ENCODE peak calls at places on chromosomes 3 and 15, in six cellular contexts. F is amygdala, Y is HT-29, O is PC-3, V is NCI-H1105 treated with DMSO at 0.1 percent for 48 hours, Z is NCI-H774. Q is an unnamed sample.

GRCh38 chr3:61714225-61714624 is 152.9 kb downstream of the PTPRG start:
- DNase-seq in F (no peak), Y (no peak), O (no peak), V (no peak), Z (no peak), Q (no peak)

GRCh38 chr3:151203053-151203420 is at the start of gene GPR171:
- DNase-seq in F (no peak), Y (no peak), O (no peak), V (no peak), Z (no peak), Q (no peak)

GRCh38 chr3:72137865-72138861 is 353.2 kb upstream of the PROK2 start:
- DNase-seq in F (no peak), Y (no peak), O (no peak), V (no peak), Z (no peak), Q (no peak)

GRCh38 chr15:57697588-57697987 is 8.9 kb upstream of the POLR2M start:
- DNase-seq in F (no peak), Y (no peak), O (no peak), V (no peak), Z (no peak), Q (no peak)

GRCh38 chr15:98124576-98124975 is 164.1 kb downstream of the ARRDC4 start:
- DNase-seq in F (no peak), Y (no peak), O (no peak), V (no peak), Z (no peak), Q (no peak)

GRCh38 chr3:150545419-150546225 is 674 bp downstream of the SERP1 start:
- DNase-seq in F (no peak), Y (peak), O (peak), V (peak), Z (no peak), Q (no peak)

GRCh38 chr3:135803291-135803690 is 162.2 kb upstream of the PPP2R3A start:
- DNase-seq in F (no peak), Y (no peak), O (no peak), V (no peak), Z (no peak), Q (no peak)

GRCh38 chr3:171356251-171356650 is 104.0 kb downstream of the TNIK start:
- DNase-seq in F (no peak), Y (peak), O (peak), V (no peak), Z (no peak), Q (no peak)

GRCh38 chr3:160808838-160809237 is 52.8 kb downstream of the PPM1L start:
- DNase-seq in F (no peak), Y (no peak), O (no peak), V (peak), Z (no peak), Q (no peak)

GRCh38 chr15:61118885-61119284 is 110.2 kb downstream of the RORA start:
- DNase-seq in F (no peak), Y (no peak), O (no peak), V (no peak), Z (no peak), Q (no peak)

GRCh38 chr3:171132873-171133272 is 106.4 kb upstream of the SLC2A2 start:
- DNase-seq in F (no peak), Y (no peak), O (peak), V (no peak), Z (no peak), Q (no peak)

GRCh38 chr3:187368251-187368733 is at the start of gene RTP4:
- DNase-seq in F (peak), Y (peak), O (peak), V (no peak), Z (peak), Q (no peak)

GRCh38 chr3:31832576-31832975 is 148.5 kb downstream of the OSBPL10 start:
- DNase-seq in F (no peak), Y (no peak), O (no peak), V (no peak), Z (no peak), Q (no peak)